ENCODE peak calls at places on chromosomes 7 and 10, in five cellular contexts. H, B, V, N and W are unnamed samples.

GRCh38 chr10:79046991-79047874 is 21.5 kb upstream of the ZMIZ1 start:
- DNase-seq in H (no peak), B (no peak), V (no peak), N (no peak), W (no peak)

GRCh38 chr7:80680159-80680903 is 41.9 kb downstream of the CD36 start:
- DNase-seq in H (no peak), B (no peak), V (no peak), N (no peak), W (no peak)

GRCh38 chr10:76082956-76083355 is 651.5 kb downstream of the LRMDA start:
- DNase-seq in H (no peak), B (no peak), V (peak), N (no peak), W (no peak)

GRCh38 chr10:693506-693905 is 4.0 kb upstream of the DIP2C start:
- DNase-seq in H (no peak), B (no peak), V (no peak), N (no peak), W (no peak)

GRCh38 chr7:101622609-101623178 is 6.4 kb downstream of the MYL10 start:
- DNase-seq in H (no peak), B (no peak), V (no peak), N (no peak), W (no peak)

GRCh38 chr10:62027841-62028501 is 126.5 kb downstream of the ARID5B start:
- DNase-seq in H (no peak), B (no peak), V (no peak), N (no peak), W (no peak)

GRCh38 chr7:767941-768729 is 41.1 kb upstream of the PRKAR1B start:
- DNase-seq in H (no peak), B (no peak), V (no peak), N (no peak), W (no peak)

GRCh38 chr7:99410635-99411034 is 1.9 kb downstream of the BUD31 start:
- DNase-seq in H (no peak), B (no peak), V (no peak), N (no peak), W (no peak)

GRCh38 chr10:132193907-132194552 is 7.3 kb downstream of the DPYSL4 start:
- DNase-seq in H (no peak), B (peak), V (no peak), N (no peak), W (peak)

GRCh38 chr10:99521474-99522077 is 11.2 kb upstream of the NKX2-3 start:
- DNase-seq in H (no peak), B (no peak), V (no peak), N (no peak), W (peak)

GRCh38 chr10:525565-526315 is 163.7 kb downstream of the DIP2C start:
- DNase-seq in H (no peak), B (no peak), V (no peak), N (no peak), W (no peak)

GRCh38 chr7:37385787-37386186 is 62.9 kb downstream of the ELMO1 start:
- DNase-seq in H (no peak), B (no peak), V (no peak), N (peak), W (no peak)

GRCh38 chr7:91182819-91183405 is 81.3 kb upstream of the FZD1 start:
- DNase-seq in H (no peak), B (no peak), V (no peak), N (no peak), W (no peak)

GRCh38 chr10:73908853-73909611 is 1.9 kb upstream of the PLAU start:
- DNase-seq in H (peak), B (no peak), V (no peak), N (peak), W (no peak)

GRCh38 chr7:27188666-27189559 is 3.9 kb upstream of the HOXA11 start:
- DNase-seq in H (no peak), B (peak), V (no peak), N (no peak), W (peak)

GRCh38 chr10:117470733-117471132 is 71.8 kb upstream of the EMX2 start:
- DNase-seq in H (no peak), B (no peak), V (no peak), N (no peak), W (no peak)

GRCh38 chr10:111275091-111275490 is 198.3 kb downstream of the ADRA2A start:
- DNase-seq in H (no peak), B (no peak), V (no peak), N (no peak), W (no peak)

GRCh38 chr10:99740261-99740660 is 8.2 kb downstream of the CUTC start:
- DNase-seq in H (no peak), B (no peak), V (no peak), N (no peak), W (no peak)

GRCh38 chr7:131212114-131212513 is 115.6 kb upstream of the MKLN1 start:
- DNase-seq in H (no peak), B (no peak), V (no peak), N (no peak), W (peak)

GRCh38 chr10:132374612-132375011 is 22.4 kb upstream of the PWWP2B start:
- DNase-seq in H (no peak), B (no peak), V (no peak), N (no peak), W (no peak)

GRCh38 chr7:54833021-54833467 is 74.0 kb upstream of the SEC61G start:
- DNase-seq in H (no peak), B (no peak), V (no peak), N (no peak), W (peak)

GRCh38 chr10:50312464-50313437 is 61.4 kb upstream of the ASAH2 start:
- DNase-seq in H (no peak), B (no peak), V (no peak), N (no peak), W (no peak)

GRCh38 chr10:71035511-71036278 is 147.3 kb upstream of the PCBD1 start:
- DNase-seq in H (no peak), B (no peak), V (no peak), N (no peak), W (no peak)

DNA sequence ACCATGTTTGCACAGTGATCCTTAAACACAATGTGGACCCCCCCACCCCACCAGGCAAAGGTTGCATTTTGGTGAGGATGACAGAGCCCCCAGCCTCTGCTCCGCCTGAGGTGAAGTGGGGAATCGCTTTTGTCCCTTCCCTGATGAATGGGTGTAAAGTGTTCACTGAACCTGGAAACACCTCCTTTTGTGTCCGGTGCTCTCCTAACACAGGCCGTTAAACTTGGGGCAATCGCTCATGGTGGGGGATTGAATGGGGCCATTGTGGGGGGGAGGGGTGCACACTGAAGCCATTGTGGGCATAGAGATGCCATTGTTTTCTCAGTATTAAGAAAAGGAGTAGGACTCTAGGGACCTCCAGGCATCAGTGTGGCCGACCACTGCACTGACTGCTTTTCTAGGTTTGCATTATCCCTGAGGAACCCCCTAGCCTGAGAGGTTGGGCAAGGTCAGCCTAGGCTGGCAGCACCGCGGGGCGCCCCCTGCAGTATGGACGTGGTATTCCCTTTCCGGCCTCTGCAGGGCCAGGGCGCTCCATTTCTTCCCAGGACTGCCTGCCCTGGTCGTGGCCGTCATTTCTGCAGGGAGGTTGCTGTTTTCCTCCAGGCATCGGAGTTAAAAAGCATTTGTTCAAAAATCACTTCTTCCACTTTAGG is 158.3 kb downstream of the TCF7L2 start:
- DNase-seq in H (no peak), B (peak), V (peak), N (no peak), W (peak)
- TF ChIP-seq CTCF in H (peak), B (peak), V (peak), N (no peak), W (peak)

DNA sequence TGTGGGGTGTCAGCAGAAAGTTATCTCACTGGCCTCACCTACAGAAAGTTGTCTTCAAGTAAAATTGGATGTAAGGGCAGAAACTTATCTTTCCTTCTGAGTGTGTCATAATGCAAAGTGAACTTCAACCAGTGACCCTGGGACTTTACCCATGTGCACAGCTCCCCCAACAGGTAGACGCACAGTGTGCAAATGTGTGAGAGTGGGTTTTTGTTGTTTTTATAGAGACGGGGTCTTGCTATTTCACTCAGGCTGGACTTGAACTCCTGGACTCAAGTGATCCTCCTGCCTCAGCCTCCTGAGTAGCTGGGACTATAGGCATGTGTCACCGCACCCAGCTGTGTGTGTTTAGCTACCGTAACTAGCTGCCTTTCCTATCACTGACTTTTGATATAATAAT is 6.4 kb upstream of the KAZALD1 start:
- DNase-seq in H (no peak), B (no peak), V (no peak), N (no peak), W (no peak)
- TF ChIP-seq CTCF in H (no peak), B (peak), V (peak), N (no peak), W (no peak)

DNA sequence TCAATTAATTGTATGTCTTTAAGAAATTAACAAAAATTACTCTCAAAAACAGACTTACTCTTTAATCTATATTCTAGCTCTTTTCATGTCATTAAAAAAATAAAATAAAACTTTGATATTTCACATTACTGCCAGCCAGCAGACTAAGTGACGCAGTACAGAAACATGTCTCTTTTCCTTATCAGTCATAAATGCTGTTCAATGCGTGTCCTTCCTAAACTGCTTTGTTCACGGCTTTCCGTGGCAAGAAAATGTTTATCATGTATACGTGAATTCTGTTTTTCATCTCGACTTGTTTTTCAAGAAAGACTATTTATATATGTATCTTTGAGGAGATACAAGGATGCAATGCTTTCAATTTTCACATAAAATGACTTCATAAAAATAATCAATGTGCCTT is 182.4 kb downstream of the DOCK4 start:
- DNase-seq in H (no peak), B (no peak), V (no peak), N (no peak), W (no peak)
- TF ChIP-seq CTCF in H (no peak), B (no peak), V (no peak), N (no peak), W (no peak)

GRCh38 chr10:67666416-67667043 is 29.5 kb downstream of the CTNNA3 start:
- DNase-seq in H (no peak), B (no peak), V (no peak), N (no peak), W (no peak)
- TF ChIP-seq CTCF in H (peak), B (peak), V (peak), N (peak), W (peak)

GRCh38 chr7:142534726-142535122 is 214.5 kb upstream of the PRSS1 start:
- DNase-seq in H (no peak), B (no peak), V (no peak), N (no peak), W (no peak)

GRCh38 chr7:142523821-142524460 is 225.3 kb upstream of the PRSS1 start:
- DNase-seq in H (no peak), B (no peak), V (no peak), N (no peak), W (no peak)

GRCh38 chr7:142533920-142534319 is 215.4 kb upstream of the PRSS1 start:
- DNase-seq in H (no peak), B (no peak), V (no peak), N (no peak), W (no peak)

GRCh38 chr7:142528608-142529408 is 220.5 kb upstream of the PRSS1 start:
- DNase-seq in H (no peak), B (no peak), V (no peak), N (peak), W (no peak)
- TF ChIP-seq CTCF in H (no peak), B (no peak), V (no peak), N (no peak), W (peak)